ENCODE peak calls at places on chromosomes 6 and 20, in eight cellular contexts. E is activated gamma-delta T cell; J is NCI-H69; S is activated naive CD4-positive, alpha-beta T cell; Q is GM12892; Z is dorsolateral prefrontal cortex; I is M059J; N is GM19239. C is an unnamed sample.

GRCh38 chr20:17680128-17680835 is 1.8 kb downstream of the RRBP1 start:
- DNase-seq in Z (no peak), Q (no peak), J (peak), E (peak), S (no peak), N (no peak), I (peak), C (no peak)

GRCh38 chr6:72826744-72827438 is 205.0 kb downstream of the KCNQ5 start:
- DNase-seq in I (peak), N (no peak), S (no peak), E (no peak), J (no peak), Z (no peak), Q (no peak), C (no peak)

GRCh38 chr20:2084703-2085102 is 16.9 kb upstream of the STK35 start:
- DNase-seq in N (no peak), E (no peak), Q (no peak), Z (no peak), I (no peak), S (no peak), J (no peak), C (no peak)

GRCh38 chr6:84652356-84653026 is 111.9 kb downstream of the TBX18 start:
- DNase-seq in S (no peak), I (peak), N (no peak), J (no peak), Z (no peak), Q (no peak), E (no peak), C (no peak)

GRCh38 chr6:111759836-111760785 is 113.1 kb downstream of the FYN start:
- DNase-seq in I (no peak), E (no peak), N (no peak), Z (no peak), S (no peak), J (no peak), Q (no peak), C (no peak)

GRCh38 chr6:134063966-134064445 is 11.6 kb upstream of the SLC2A12 start:
- DNase-seq in E (no peak), J (peak), N (peak), I (peak), S (no peak), Z (peak), Q (peak), C (no peak)

GRCh38 chr6:73565767-73566485 is 45.1 kb upstream of the EEF1A1 start:
- DNase-seq in N (no peak), Q (no peak), E (no peak), Z (no peak), I (peak), J (no peak), S (no peak), C (no peak)

GRCh38 chr6:4884646-4885427 is 108.6 kb downstream of the CDYL start:
- DNase-seq in S (no peak), E (no peak), N (no peak), Z (no peak), I (no peak), J (peak), Q (no peak), C (no peak)

GRCh38 chr6:82364087-82365010 is 732 bp downstream of the TPBG start:
- DNase-seq in S (no peak), I (peak), E (no peak), J (peak), Z (no peak), N (no peak), Q (peak), C (no peak)

GRCh38 chr6:169738204-169738971 is 13.0 kb downstream of the DYNLT2 start:
- DNase-seq in Q (no peak), S (no peak), I (no peak), Z (no peak), N (no peak), E (no peak), J (peak), C (no peak)

GRCh38 chr6:158894192-158894591 is 75.0 kb upstream of the EZR start:
- DNase-seq in E (no peak), I (peak), Z (no peak), Q (no peak), S (no peak), N (no peak), J (no peak), C (no peak)

GRCh38 chr20:48260370-48260769 is 475.1 kb upstream of the SULF2 start:
- DNase-seq in J (peak), Q (no peak), N (no peak), E (no peak), S (no peak), I (no peak), Z (peak), C (no peak)

GRCh38 chr20:34129518-34130162 is 17.6 kb upstream of the EIF2S2 start:
- DNase-seq in I (peak), N (peak), S (peak), E (no peak), Q (peak), J (peak), Z (peak), C (no peak)

GRCh38 chr6:160992323-160993314 is 1.1 kb downstream of the MAP3K4 start:
- DNase-seq in N (no peak), Q (no peak), I (peak), E (no peak), J (peak), S (no peak), Z (no peak), C (no peak)

GRCh38 chr20:59603176-59603575 is 1.2 kb upstream of the PHACTR3 start:
- DNase-seq in N (no peak), Z (no peak), I (no peak), S (no peak), Q (no peak), E (no peak), J (no peak), C (no peak)

GRCh38 chr6:5205877-5206840 is 54.6 kb downstream of the LYRM4 start:
- DNase-seq in J (peak), Z (peak), E (no peak), I (peak), Q (no peak), N (no peak), S (no peak), C (no peak)

GRCh38 chr20:47603260-47603659 is 101.6 kb downstream of the NCOA3 start:
- DNase-seq in Q (no peak), J (no peak), N (no peak), I (no peak), Z (no peak), E (no peak), S (no peak), C (no peak)

GRCh38 chr20:38298768-38299288 is 5.1 kb upstream of the BPI start:
- DNase-seq in J (no peak), N (no peak), Q (no peak), S (no peak), E (no peak), I (no peak), Z (no peak), C (no peak)

GRCh38 chr6:153086225-153086990 is 44.7 kb downstream of the RGS17 start:
- DNase-seq in N (no peak), S (no peak), Z (no peak), E (no peak), I (no peak), Q (no peak), J (no peak), C (no peak)

GRCh38 chr6:10510592-10511367 is 10.4 kb upstream of the GCNT2 start:
- DNase-seq in S (no peak), J (peak), Q (peak), I (peak), Z (no peak), N (peak), E (no peak), C (no peak)

GRCh38 chr6:35084041-35084491 is 57.1 kb downstream of the TCP11 start:
- DNase-seq in J (peak), Z (no peak), Q (peak), I (no peak), S (no peak), N (no peak), E (no peak), C (no peak)

GRCh38 chr6:35072698-35073055 is 68.5 kb downstream of the TCP11 start:
- DNase-seq in Z (no peak), N (no peak), J (no peak), I (no peak), E (no peak), S (no peak), Q (no peak), C (no peak)

GRCh38 chr20:62918137-62918536 is 8.2 kb downstream of the DIDO1 start:
- DNase-seq in N (no peak), Z (no peak), S (no peak), I (no peak), E (no peak), Q (no peak), J (no peak), C (no peak)

GRCh38 chr20:32515631-32516101 is 69.5 kb downstream of the NOL4L start:
- DNase-seq in S (no peak), I (no peak), N (no peak), E (no peak), Q (no peak), Z (no peak), J (no peak), C (no peak)

GRCh38 chr6:107763959-107764358 is 60.2 kb downstream of the SCML4 start:
- DNase-seq in I (peak), E (no peak), J (no peak), Q (no peak), N (no peak), Z (no peak), S (no peak), C (no peak)

GRCh38 chr6:147245693-147246092 is 41.5 kb downstream of the STXBP5 start:
- DNase-seq in I (no peak), Z (no peak), Q (no peak), E (no peak), S (no peak), N (no peak), J (no peak), C (no peak)

GRCh38 chr6:113732384-113732966 is 124.7 kb upstream of the MARCKS start:
- DNase-seq in J (peak), E (no peak), I (peak), Z (peak), N (no peak), S (no peak), Q (no peak), C (no peak)

GRCh38 chr6:84027340-84028183 is 6.0 kb upstream of the MRAP2 start:
- DNase-seq in E (no peak), Z (no peak), Q (no peak), N (no peak), S (no peak), J (peak), I (peak), C (no peak)